ENCODE peak calls at places on chromosomes 16 and 17, in five cellular contexts. Z is K562, O is hepatocyte, R is transverse colon, Y is pancreas. V is an unnamed sample. For H3K27me3 and H3K36me3, the result is how much of the 10 kb centered on the place peaks cover.

GRCh38 chr16:51184702-51185433 is 33.8 kb upstream of the SALL1 start:
- DNase-seq in Z (no peak), Y (no peak), R (no peak), O (peak), V (peak)

GRCh38 chr16:11819798-11820197 is 22.7 kb upstream of the ZC3H7A start:
- DNase-seq in Y (no peak), Z (no peak), R (no peak), O (no peak), V (no peak)

GRCh38 chr17:76968707-76969597 is 100.7 kb downstream of the MGAT5B start:
- DNase-seq in R (peak), Z (no peak), O (peak), Y (no peak), V (peak)

GRCh38 chr17:9291912-9292562 is 270.7 kb downstream of the NTN1 start:
- DNase-seq in O (peak), R (peak), Z (peak), Y (no peak), V (peak)

GRCh38 chr17:72362466-72363335 is 241.9 kb downstream of the SOX9 start:
- DNase-seq in O (no peak), Y (no peak), Z (no peak), R (no peak), V (no peak)

GRCh38 chr17:6162892-6163291 is 92.7 kb downstream of the WSCD1 start:
- DNase-seq in Z (no peak), R (no peak), O (no peak), Y (no peak), V (no peak)

GRCh38 chr16:85316321-85316919 is 204.1 kb upstream of the CIBAR2 start:
- DNase-seq in R (peak), Z (peak), Y (peak), O (peak), V (peak)

GRCh38 chr16:14071576-14072271 is 605 bp downstream of the MRTFB start:
- DNase-seq in Z (no peak), R (no peak), O (no peak), Y (peak), V (peak)

GRCh38 chr17:35214631-35215273 is 20.6 kb upstream of the SLC35G3 start:
- DNase-seq in R (no peak), Z (no peak), O (no peak), Y (no peak), V (no peak)

GRCh38 chr17:18356624-18357023 is 6.7 kb downstream of the SHMT1 start:
- DNase-seq in O (peak), Y (peak), R (peak), Z (no peak), V (no peak)

GRCh38 chr17:44220211-44221071 is 966 bp upstream of the UBTF start:
- DNase-seq in O (peak), Z (peak), Y (peak), R (peak), V (peak)

GRCh38 chr17:17139972-17140589 is 66.1 kb downstream of the PLD6 start:
- DNase-seq in R (no peak), Z (no peak), Y (no peak), O (no peak), V (no peak)

GRCh38 chr17:72587773-72588511 is 467.1 kb downstream of the SOX9 start:
- DNase-seq in Z (no peak), R (peak), O (peak), Y (no peak), V (no peak)

GRCh38 chr16:4055748-4056147 is 60.5 kb downstream of the ADCY9 start:
- DNase-seq in Y (no peak), Z (no peak), O (no peak), R (no peak), V (no peak)

GRCh38 chr16:68342620-68343019 is 31.8 kb downstream of the PRMT7 start:
- DNase-seq in R (no peak), O (no peak), Y (no peak), Z (no peak), V (no peak)

GRCh38 chr16:49576173-49576494 is 202.5 kb downstream of the C16orf78 start:
- DNase-seq in O (no peak), Z (no peak), R (no peak), Y (no peak), V (no peak)

GRCh38 chr17:14396542-14396941 is 95.7 kb downstream of the HS3ST3B1 start:
- DNase-seq in O (peak), Y (no peak), R (no peak), Z (no peak), V (no peak)

GRCh38 chr17:63993368-63993990 is 4.7 kb upstream of the PRR29 start:
- DNase-seq in Y (no peak), Z (no peak), O (no peak), R (no peak), V (no peak)

GRCh38 chr17:2982854-2983636 is 80.4 kb downstream of the OR1D5 start:
- DNase-seq in Z (no peak), O (peak), R (peak), Y (no peak), V (no peak)

GRCh38 chr16:23757116-23757515 is 2.3 kb downstream of the CHP2 start:
- DNase-seq in Y (no peak), Z (no peak), O (no peak), R (no peak), V (no peak)

GRCh38 chr16:79143026-79143425 is 457.5 kb downstream of the MAF start:
- DNase-seq in O (no peak), Y (no peak), R (no peak), Z (no peak), V (no peak)

GRCh38 chr17:17851603-17852002 is 14.8 kb upstream of the SREBF1 start:
- DNase-seq in Y (no peak), Z (no peak), O (no peak), R (no peak), V (no peak)

GRCh38 chr17:30969989-30970680 is 704 bp upstream of the RNF135 start:
- DNase-seq in Y (no peak), Z (no peak), R (peak), O (peak), V (peak)

GRCh38 chr17:37614823-37615222 is 5.6 kb upstream of the SYNRG start:
- DNase-seq in R (no peak), O (no peak), Z (no peak), Y (no peak), V (no peak)

GRCh38 chr17:71792966-71793365 is 327.9 kb upstream of the SOX9 start:
- DNase-seq in Y (no peak), Z (no peak), R (no peak), O (no peak), V (no peak)

GRCh38 chr17:921161-921560 is 58.4 kb downstream of the NXN start:
- DNase-seq in Z (no peak), R (no peak), Y (no peak), O (no peak), V (no peak)

GRCh38 chr17:9368631-9369030 is 207.0 kb downstream of the STX8 start:
- DNase-seq in Z (no peak), Y (no peak), O (peak), R (no peak), V (no peak)

GRCh38 chr17:70031341-70031740 is 43.7 kb upstream of the KCNJ16 start:
- DNase-seq in Z (no peak), O (no peak), R (no peak), Y (no peak), V (no peak)

GRCh38 chr17:79223953-79224352 is 149.3 kb downstream of the ENGASE start:
- DNase-seq in Y (no peak), R (no peak), Z (no peak), O (no peak), V (no peak)
- H3K27me3 ChIP-seq in Y (under half), R (half or more), Z (under half), O (under half), V (half or more)

DNA sequence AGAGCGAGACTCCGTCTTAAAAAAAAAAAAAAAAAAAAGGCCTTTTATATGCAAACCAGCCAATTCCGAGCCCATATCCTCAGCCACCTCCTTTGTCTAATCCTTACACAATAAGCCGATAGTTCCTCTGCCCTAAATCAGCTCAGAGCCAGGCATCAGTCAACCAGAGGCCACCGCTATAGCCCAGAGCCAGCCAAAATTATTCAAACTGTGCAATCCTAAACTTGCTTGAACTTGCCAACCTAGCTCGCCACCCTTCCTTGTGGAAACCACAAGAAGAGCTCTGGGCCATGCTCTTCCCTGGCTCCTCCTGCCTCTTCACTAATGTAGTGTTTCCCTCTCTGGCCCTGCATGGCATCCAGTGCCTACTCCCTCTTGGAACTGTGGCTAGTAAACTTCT is 17.7 kb downstream of the ITGAL start:
- DNase-seq in O (no peak), Z (no peak), R (no peak), Y (no peak), V (no peak)
- TF ChIP-seq CTCF in O (no peak), Z (no peak), R (no peak), Y (no peak), V (no peak)

DNA sequence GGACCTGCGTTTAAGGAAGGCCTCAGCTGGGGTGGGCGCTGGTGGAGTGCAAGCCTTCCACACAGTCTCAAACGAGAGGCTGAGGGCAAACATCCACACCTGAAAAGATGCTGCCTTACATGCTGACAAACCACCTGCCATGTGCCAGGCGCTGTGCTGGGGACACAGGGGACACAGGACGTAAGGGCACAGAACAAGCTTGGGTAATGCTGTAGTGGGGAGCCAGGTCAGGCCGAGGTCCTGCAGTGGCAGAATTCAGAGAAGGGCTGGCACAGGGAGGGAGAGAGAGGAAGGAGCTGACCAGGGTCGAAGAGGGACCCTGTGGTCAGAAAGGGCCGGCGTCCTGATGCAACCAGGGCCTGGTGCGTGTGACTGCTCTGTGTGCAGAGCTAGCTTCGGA is 18.5 kb downstream of the TELO2 start:
- DNase-seq in Z (no peak), O (no peak), R (no peak), Y (no peak), V (no peak)
- H3K36me3 ChIP-seq in Z (under half), O (under half), R (under half), Y (under half), V (under half)

DNA sequence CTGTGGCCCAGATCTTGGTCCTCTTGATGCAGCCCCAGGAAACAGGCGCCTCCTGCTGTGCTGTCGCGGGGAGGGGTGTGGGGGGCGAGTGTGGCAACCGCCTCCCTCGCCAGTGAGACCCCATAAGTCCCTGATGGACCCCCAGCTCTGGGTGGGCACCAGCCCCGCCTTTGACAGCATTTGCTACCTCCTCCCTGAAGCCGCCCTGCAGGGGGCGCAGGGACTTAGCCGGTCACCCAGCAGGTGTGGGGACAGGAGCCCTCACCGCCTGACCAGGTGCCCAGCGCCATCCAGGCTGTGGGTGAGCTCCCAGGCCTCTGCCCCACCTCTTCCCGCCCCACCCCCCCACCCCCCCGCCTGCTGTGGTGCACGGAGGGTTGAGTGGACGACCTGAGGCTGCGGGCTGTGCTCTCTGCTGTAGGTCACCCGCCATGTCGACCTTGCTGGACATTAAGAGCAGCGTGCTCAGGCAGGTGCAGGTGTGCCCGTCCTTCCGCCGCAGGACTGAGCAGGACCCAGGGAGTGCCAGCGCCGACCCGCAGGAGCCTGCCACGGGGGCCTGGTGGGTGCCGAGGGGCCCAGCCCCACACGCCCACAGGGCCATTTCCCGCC is 4.8 kb downstream of the BAIAP3 start:
- DNase-seq in Z (no peak), Y (peak), O (peak), R (peak), V (no peak)
- H3K27me3 ChIP-seq in Z (under half), Y (under half), O (under half), R (under half), V (under half)

GRCh38 chr16:7866144-7866543 is 533.5 kb downstream of the RBFOX1 start:
- DNase-seq in Y (no peak), R (no peak), Z (no peak), O (no peak), V (no peak)

GRCh38 chr16:7867831-7868230 is 535.2 kb downstream of the RBFOX1 start:
- DNase-seq in Z (no peak), Y (no peak), R (no peak), O (no peak), V (no peak)

GRCh38 chr16:7861891-7862585 is 529.4 kb downstream of the RBFOX1 start:
- DNase-seq in Y (no peak), O (no peak), Z (no peak), R (no peak), V (no peak)
- TF ChIP-seq CTCF in Y (no peak), O (no peak), Z (no peak), R (no peak), V (no peak)